ENCODE peak calls at places on chromosomes 16 and 17, in nine cellular contexts. One of them, this sample, is unnamed.

GRCh38 chr16:706189-707061 is 824 bp upstream of the FBXL16 start:
- DNase-seq in right cardiac atrium: no peak
- DNase-seq in cardiac fibroblast: no peak
- DNase-seq in NB4: no peak
- DNase-seq in fibroblast of mammary gland: no peak
- DNase-seq in cardiac muscle cell: no peak
- DNase-seq in GM23248: no peak
- DNase-seq in A549: no peak
- DNase-seq in CD8-positive, alpha-beta T cell: no peak
- DNase-seq in this sample: no peak

GRCh38 chr17:59001158-59001814 is 105.4 kb downstream of the TRIM37 start:
- DNase-seq in right cardiac atrium: peak
- DNase-seq in cardiac fibroblast: peak
- DNase-seq in NB4: peak
- DNase-seq in fibroblast of mammary gland: peak
- DNase-seq in cardiac muscle cell: peak
- DNase-seq in GM23248: peak
- DNase-seq in A549: peak
- DNase-seq in CD8-positive, alpha-beta T cell: peak
- DNase-seq in this sample: no peak

GRCh38 chr17:14886200-14886739 is 378.9 kb downstream of the PMP22 start:
- DNase-seq in right cardiac atrium: no peak
- DNase-seq in cardiac fibroblast: peak
- DNase-seq in NB4: peak
- DNase-seq in fibroblast of mammary gland: peak
- DNase-seq in cardiac muscle cell: no peak
- DNase-seq in GM23248: peak
- DNase-seq in A549: peak
- DNase-seq in CD8-positive, alpha-beta T cell: no peak
- DNase-seq in this sample: no peak

GRCh38 chr16:84907575-84907974 is 87.8 kb downstream of the CRISPLD2 start:
- DNase-seq in right cardiac atrium: no peak
- DNase-seq in cardiac fibroblast: peak
- DNase-seq in NB4: peak
- DNase-seq in fibroblast of mammary gland: peak
- DNase-seq in cardiac muscle cell: peak
- DNase-seq in GM23248: no peak
- DNase-seq in A549: no peak
- DNase-seq in CD8-positive, alpha-beta T cell: no peak
- DNase-seq in this sample: no peak

GRCh38 chr16:21197115-21197514 is 14.3 kb downstream of the ZP2 start:
- DNase-seq in right cardiac atrium: no peak
- DNase-seq in cardiac fibroblast: no peak
- DNase-seq in NB4: peak
- DNase-seq in fibroblast of mammary gland: no peak
- DNase-seq in cardiac muscle cell: no peak
- DNase-seq in GM23248: no peak
- DNase-seq in A549: no peak
- DNase-seq in CD8-positive, alpha-beta T cell: no peak
- DNase-seq in this sample: no peak

GRCh38 chr17:45999900-46000290 is 845 bp downstream of the STH start:
- DNase-seq in right cardiac atrium: no peak
- DNase-seq in cardiac fibroblast: no peak
- DNase-seq in NB4: no peak
- DNase-seq in fibroblast of mammary gland: no peak
- DNase-seq in cardiac muscle cell: no peak
- DNase-seq in GM23248: no peak
- DNase-seq in A549: no peak
- DNase-seq in CD8-positive, alpha-beta T cell: no peak
- DNase-seq in this sample: no peak

GRCh38 chr16:89912143-89912542 is 6.5 kb upstream of the MC1R start:
- DNase-seq in right cardiac atrium: no peak
- DNase-seq in cardiac fibroblast: no peak
- DNase-seq in NB4: no peak
- DNase-seq in fibroblast of mammary gland: no peak
- DNase-seq in cardiac muscle cell: no peak
- DNase-seq in GM23248: no peak
- DNase-seq in A549: no peak
- DNase-seq in CD8-positive, alpha-beta T cell: no peak
- DNase-seq in this sample: no peak

GRCh38 chr17:80811181-80812105 is 180.2 kb upstream of the CHMP6 start:
- DNase-seq in right cardiac atrium: no peak
- DNase-seq in cardiac fibroblast: no peak
- DNase-seq in NB4: peak
- DNase-seq in fibroblast of mammary gland: no peak
- DNase-seq in cardiac muscle cell: no peak
- DNase-seq in GM23248: no peak
- DNase-seq in A549: no peak
- DNase-seq in CD8-positive, alpha-beta T cell: no peak
- DNase-seq in this sample: no peak

GRCh38 chr17:82876602-82877391 is 37.0 kb upstream of the ZNF750 start:
- DNase-seq in right cardiac atrium: peak
- DNase-seq in cardiac fibroblast: peak
- DNase-seq in NB4: peak
- DNase-seq in fibroblast of mammary gland: peak
- DNase-seq in cardiac muscle cell: peak
- DNase-seq in GM23248: peak
- DNase-seq in A549: no peak
- DNase-seq in CD8-positive, alpha-beta T cell: no peak
- DNase-seq in this sample: no peak

GRCh38 chr17:61638087-61638486 is 47.1 kb upstream of the NACA2 start:
- DNase-seq in right cardiac atrium: no peak
- DNase-seq in cardiac fibroblast: no peak
- DNase-seq in NB4: no peak
- DNase-seq in fibroblast of mammary gland: no peak
- DNase-seq in cardiac muscle cell: no peak
- DNase-seq in GM23248: no peak
- DNase-seq in A549: no peak
- DNase-seq in CD8-positive, alpha-beta T cell: no peak
- DNase-seq in this sample: no peak

GRCh38 chr16:3235856-3236669 is 1.1 kb upstream of the ZNF200 start:
- DNase-seq in right cardiac atrium: peak
- DNase-seq in cardiac fibroblast: no peak
- DNase-seq in NB4: peak
- DNase-seq in fibroblast of mammary gland: no peak
- DNase-seq in cardiac muscle cell: peak
- DNase-seq in GM23248: peak
- DNase-seq in A549: peak
- DNase-seq in CD8-positive, alpha-beta T cell: peak
- DNase-seq in this sample: no peak

GRCh38 chr17:56978441-56979090 is 635 bp downstream of the SCPEP1 start:
- DNase-seq in right cardiac atrium: no peak
- DNase-seq in cardiac fibroblast: peak
- DNase-seq in NB4: peak
- DNase-seq in fibroblast of mammary gland: peak
- DNase-seq in cardiac muscle cell: peak
- DNase-seq in GM23248: peak
- DNase-seq in A549: no peak
- DNase-seq in CD8-positive, alpha-beta T cell: no peak
- DNase-seq in this sample: no peak

GRCh38 chr17:42608692-42609181 is 437 bp downstream of the RETREG3 start:
- DNase-seq in right cardiac atrium: no peak
- DNase-seq in cardiac fibroblast: no peak
- DNase-seq in NB4: peak
- DNase-seq in fibroblast of mammary gland: peak
- DNase-seq in cardiac muscle cell: no peak
- DNase-seq in GM23248: peak
- DNase-seq in A549: no peak
- DNase-seq in CD8-positive, alpha-beta T cell: peak
- DNase-seq in this sample: no peak

GRCh38 chr16:81593481-81593880 is 148.9 kb downstream of the CMIP start:
- DNase-seq in right cardiac atrium: no peak
- DNase-seq in cardiac fibroblast: no peak
- DNase-seq in NB4: no peak
- DNase-seq in fibroblast of mammary gland: no peak
- DNase-seq in cardiac muscle cell: no peak
- DNase-seq in GM23248: no peak
- DNase-seq in A549: no peak
- DNase-seq in CD8-positive, alpha-beta T cell: no peak
- DNase-seq in this sample: no peak

GRCh38 chr16:65828296-65828695 is 538.2 kb upstream of the CDH5 start:
- DNase-seq in right cardiac atrium: no peak
- DNase-seq in cardiac fibroblast: no peak
- DNase-seq in NB4: no peak
- DNase-seq in fibroblast of mammary gland: no peak
- DNase-seq in cardiac muscle cell: no peak
- DNase-seq in GM23248: no peak
- DNase-seq in A549: no peak
- DNase-seq in CD8-positive, alpha-beta T cell: no peak
- DNase-seq in this sample: no peak

GRCh38 chr16:7246578-7246977 is 86.1 kb upstream of the RBFOX1 start:
- DNase-seq in right cardiac atrium: no peak
- DNase-seq in cardiac fibroblast: no peak
- DNase-seq in NB4: peak
- DNase-seq in fibroblast of mammary gland: no peak
- DNase-seq in cardiac muscle cell: no peak
- DNase-seq in GM23248: peak
- DNase-seq in A549: no peak
- DNase-seq in CD8-positive, alpha-beta T cell: no peak
- DNase-seq in this sample: no peak

GRCh38 chr17:74326506-74326905 is 480 bp downstream of the KIF19 start:
- DNase-seq in right cardiac atrium: no peak
- DNase-seq in cardiac fibroblast: no peak
- DNase-seq in NB4: no peak
- DNase-seq in fibroblast of mammary gland: no peak
- DNase-seq in cardiac muscle cell: no peak
- DNase-seq in GM23248: no peak
- DNase-seq in A549: no peak
- DNase-seq in CD8-positive, alpha-beta T cell: no peak
- DNase-seq in this sample: no peak

GRCh38 chr17:40524243-40524965 is 23.0 kb upstream of the TNS4 start:
- DNase-seq in right cardiac atrium: no peak
- DNase-seq in cardiac fibroblast: no peak
- DNase-seq in NB4: no peak
- DNase-seq in fibroblast of mammary gland: no peak
- DNase-seq in cardiac muscle cell: no peak
- DNase-seq in GM23248: no peak
- DNase-seq in A549: no peak
- DNase-seq in CD8-positive, alpha-beta T cell: no peak
- DNase-seq in this sample: no peak

GRCh38 chr17:47866941-47867340 is 16.0 kb upstream of the SP6 start:
- DNase-seq in right cardiac atrium: peak
- DNase-seq in cardiac fibroblast: peak
- DNase-seq in NB4: no peak
- DNase-seq in fibroblast of mammary gland: peak
- DNase-seq in cardiac muscle cell: peak
- DNase-seq in GM23248: no peak
- DNase-seq in A549: no peak
- DNase-seq in CD8-positive, alpha-beta T cell: no peak
- DNase-seq in this sample: no peak
- H3K4me3 ChIP-seq in right cardiac atrium: no peak
- H3K4me3 ChIP-seq in cardiac fibroblast: no peak
- H3K4me3 ChIP-seq in NB4: no peak
- H3K4me3 ChIP-seq in fibroblast of mammary gland: no peak
- H3K4me3 ChIP-seq in cardiac muscle cell: no peak
- H3K4me3 ChIP-seq in GM23248: no peak
- H3K4me3 ChIP-seq in A549: no peak
- H3K4me3 ChIP-seq in CD8-positive, alpha-beta T cell: no peak
- H3K4me3 ChIP-seq in this sample: no peak

GRCh38 chr17:76969598-76970172 is 101.5 kb downstream of the MGAT5B start:
- DNase-seq in right cardiac atrium: no peak
- DNase-seq in cardiac fibroblast: no peak
- DNase-seq in NB4: no peak
- DNase-seq in fibroblast of mammary gland: no peak
- DNase-seq in cardiac muscle cell: no peak
- DNase-seq in GM23248: peak
- DNase-seq in A549: no peak
- DNase-seq in CD8-positive, alpha-beta T cell: no peak
- DNase-seq in this sample: no peak
- H3K4me3 ChIP-seq in right cardiac atrium: peak
- H3K4me3 ChIP-seq in cardiac fibroblast: no peak
- H3K4me3 ChIP-seq in NB4: no peak
- H3K4me3 ChIP-seq in fibroblast of mammary gland: no peak
- H3K4me3 ChIP-seq in cardiac muscle cell: peak
- H3K4me3 ChIP-seq in GM23248: no peak
- H3K4me3 ChIP-seq in A549: no peak
- H3K4me3 ChIP-seq in CD8-positive, alpha-beta T cell: peak
- H3K4me3 ChIP-seq in this sample: peak

DNA sequence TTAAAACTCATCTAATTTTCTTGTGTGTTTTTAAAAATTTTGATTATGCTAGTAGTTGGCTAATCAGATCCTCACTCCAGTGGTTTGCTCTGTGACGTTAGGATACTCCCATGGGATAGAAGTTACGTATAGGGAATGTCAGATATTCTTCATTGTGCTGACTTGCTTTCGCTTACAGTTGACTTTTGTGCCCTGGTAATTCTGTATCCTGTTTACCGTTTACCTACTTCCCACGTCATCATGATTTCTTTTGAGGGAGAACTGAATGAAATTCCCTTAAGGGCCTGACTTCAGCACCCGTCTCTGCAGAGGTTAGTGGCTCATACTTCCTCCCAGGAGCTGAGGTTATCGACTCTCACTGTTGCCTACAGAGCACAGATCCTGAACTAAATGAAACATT is 2.6 kb downstream of the PRKAR1A start:
- DNase-seq in right cardiac atrium: no peak
- DNase-seq in cardiac fibroblast: peak
- DNase-seq in NB4: no peak
- DNase-seq in fibroblast of mammary gland: peak
- DNase-seq in cardiac muscle cell: peak
- DNase-seq in GM23248: peak
- DNase-seq in A549: peak
- DNase-seq in CD8-positive, alpha-beta T cell: no peak
- DNase-seq in this sample: no peak
- H3K4me3 ChIP-seq in right cardiac atrium: peak
- H3K4me3 ChIP-seq in cardiac fibroblast: peak
- H3K4me3 ChIP-seq in NB4: peak
- H3K4me3 ChIP-seq in fibroblast of mammary gland: peak
- H3K4me3 ChIP-seq in cardiac muscle cell: peak
- H3K4me3 ChIP-seq in GM23248: peak
- H3K4me3 ChIP-seq in A549: no peak
- H3K4me3 ChIP-seq in CD8-positive, alpha-beta T cell: no peak
- H3K4me3 ChIP-seq in this sample: peak

DNA sequence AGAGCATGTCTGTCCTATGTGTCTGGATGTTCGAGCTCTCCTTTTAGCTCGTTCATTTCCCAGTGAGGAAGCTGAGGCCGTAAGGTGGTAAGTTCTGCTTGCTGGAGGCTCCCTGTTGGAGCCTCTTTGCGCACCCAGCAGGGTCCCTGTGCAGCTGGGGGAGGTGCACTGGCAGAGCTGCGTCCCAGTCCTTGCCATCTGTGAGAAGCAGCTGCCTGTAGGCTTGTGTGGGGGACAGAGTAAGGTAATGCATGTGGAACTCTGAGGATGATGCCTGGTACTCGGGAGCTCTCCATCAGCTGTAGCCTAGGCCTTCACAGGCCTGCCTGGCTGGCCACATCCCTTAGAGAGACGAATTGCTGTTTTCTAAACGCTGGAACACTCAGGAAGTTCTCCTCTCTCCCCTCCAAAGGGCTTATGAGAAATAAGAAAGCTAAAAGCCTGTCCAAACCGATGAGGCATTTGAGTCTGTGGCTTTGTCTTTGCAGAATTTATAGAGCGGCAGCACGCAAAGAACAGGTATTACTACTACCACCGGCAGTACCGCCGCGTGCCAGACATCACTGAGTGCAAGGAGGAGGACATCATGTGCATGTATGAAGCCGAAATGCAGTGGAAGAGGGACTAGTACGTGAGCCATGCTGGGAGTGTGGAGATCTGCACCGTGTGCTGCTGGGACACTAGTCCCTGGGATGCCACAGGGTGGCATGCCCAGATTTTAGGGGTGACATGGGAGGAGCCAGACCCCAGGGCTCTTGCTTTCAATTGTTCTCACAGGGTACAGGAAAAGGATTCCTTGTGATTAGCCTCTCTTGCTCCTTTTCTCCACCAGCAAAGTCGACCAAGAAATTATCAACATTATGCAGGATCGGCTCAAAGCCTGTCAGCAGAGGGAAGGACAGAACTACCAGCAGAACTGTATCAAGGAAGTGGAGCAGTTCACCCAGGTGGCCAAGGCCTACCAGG is 1.6 kb downstream of the NDUFB10 start:
- DNase-seq in right cardiac atrium: no peak
- DNase-seq in cardiac fibroblast: peak
- DNase-seq in NB4: peak
- DNase-seq in fibroblast of mammary gland: peak
- DNase-seq in cardiac muscle cell: peak
- DNase-seq in GM23248: peak
- DNase-seq in A549: peak
- DNase-seq in CD8-positive, alpha-beta T cell: no peak
- DNase-seq in this sample: no peak
- H3K4me3 ChIP-seq in right cardiac atrium: peak
- H3K4me3 ChIP-seq in cardiac fibroblast: peak
- H3K4me3 ChIP-seq in NB4: peak
- H3K4me3 ChIP-seq in fibroblast of mammary gland: peak
- H3K4me3 ChIP-seq in cardiac muscle cell: peak
- H3K4me3 ChIP-seq in GM23248: peak
- H3K4me3 ChIP-seq in A549: peak
- H3K4me3 ChIP-seq in CD8-positive, alpha-beta T cell: peak
- H3K4me3 ChIP-seq in this sample: peak